ENCODE peak calls at places on chromosomes 13 and 19, in six cellular contexts. D is tibial artery, H is esophagus squamous epithelium, F is DND-41, V is Peyer's patch, W is endothelial cell of umbilical vein. C is an unnamed sample.

GRCh38 chr19:41657157-41657556 is 30.3 kb upstream of the CEACAM4 start:
- DNase-seq in D (no peak), H (no peak), F (no peak), V (no peak), W (no peak), C (peak)

GRCh38 chr13:106565127-106565775 is 2.7 kb downstream of the ARGLU1 start:
- DNase-seq in D (no peak), H (no peak), F (no peak), V (no peak), W (no peak), C (no peak)

GRCh38 chr19:36488816-36489138 is 584 bp downstream of the ZNF566 start:
- DNase-seq in D (peak), H (no peak), F (peak), V (no peak), W (no peak), C (no peak)

GRCh38 chr19:32053366-32053765 is 292.0 kb upstream of the ZNF507 start:
- DNase-seq in D (no peak), H (no peak), F (no peak), V (no peak), W (no peak), C (no peak)

GRCh38 chr13:85525411-85525810 is 273.8 kb downstream of the SLITRK6 start:
- DNase-seq in D (no peak), H (no peak), F (no peak), V (no peak), W (no peak), C (no peak)

GRCh38 chr13:101838305-101838835 is 385.9 kb downstream of the ITGBL1 start:
- DNase-seq in D (no peak), H (no peak), F (no peak), V (no peak), W (no peak), C (no peak)

GRCh38 chr13:98413796-98414195 is 163.1 kb downstream of the STK24 start:
- DNase-seq in D (no peak), H (no peak), F (no peak), V (no peak), W (no peak), C (no peak)

GRCh38 chr19:45293682-45294081 is 29.0 kb downstream of the CKM start:
- DNase-seq in D (no peak), H (no peak), F (no peak), V (no peak), W (no peak), C (no peak)

GRCh38 chr13:25738797-25739196 is 313.0 kb downstream of the SHISA2 start:
- DNase-seq in D (no peak), H (no peak), F (no peak), V (no peak), W (no peak), C (no peak)

GRCh38 chr19:4393947-4394590 is 6.3 kb downstream of the SH3GL1 start:
- DNase-seq in D (no peak), H (no peak), F (no peak), V (no peak), W (peak), C (no peak)

GRCh38 chr19:34409189-34410164 is 5.3 kb downstream of the PDCD2L start:
- DNase-seq in D (no peak), H (no peak), F (no peak), V (no peak), W (no peak), C (no peak)

GRCh38 chr13:33454844-33455256 is 169.3 kb upstream of the STARD13 start:
- DNase-seq in D (no peak), H (no peak), F (no peak), V (no peak), W (no peak), C (no peak)

GRCh38 chr19:5578094-5578846 is 10.5 kb upstream of the TINCR start:
- DNase-seq in D (no peak), H (no peak), F (peak), V (peak), W (peak), C (peak)

GRCh38 chr13:44084146-44084545 is 204.4 kb downstream of the LACC1 start:
- DNase-seq in D (no peak), H (no peak), F (no peak), V (no peak), W (no peak), C (no peak)

GRCh38 chr13:44075113-44075512 is 195.4 kb downstream of the LACC1 start:
- DNase-seq in D (no peak), H (no peak), F (no peak), V (no peak), W (no peak), C (no peak)

GRCh38 chr13:44079413-44080205 is 199.9 kb downstream of the LACC1 start:
- DNase-seq in D (no peak), H (no peak), F (no peak), V (no peak), W (no peak), C (no peak)

DNA sequence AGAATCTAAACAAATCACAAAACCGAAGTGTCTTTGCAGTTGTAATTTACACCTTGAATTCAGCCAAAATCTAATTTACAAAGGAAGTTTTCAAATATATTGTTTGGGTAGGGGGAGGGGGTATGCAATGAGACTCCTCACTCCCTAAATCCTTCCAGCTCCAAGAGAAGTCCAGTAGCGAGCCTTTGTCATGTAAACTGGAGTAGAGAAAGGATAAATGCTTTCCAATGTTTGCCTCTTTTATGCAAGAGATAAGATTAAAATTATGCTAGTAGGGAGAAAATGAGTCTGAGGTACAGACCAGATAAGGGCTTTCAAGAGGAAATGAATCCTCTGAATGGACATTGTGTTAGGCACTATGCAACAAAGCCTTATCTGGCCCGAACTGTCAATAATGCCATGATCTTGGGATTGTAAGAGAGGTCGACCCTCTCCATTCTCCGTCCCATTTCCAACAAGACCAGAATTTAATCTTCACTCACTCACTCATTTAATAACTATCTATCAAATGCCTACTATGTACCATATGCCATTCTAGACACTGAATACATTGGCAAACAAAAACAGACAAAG is 199.2 kb downstream of the LACC1 start:
- DNase-seq in D (no peak), H (no peak), F (no peak), V (no peak), W (no peak), C (no peak)
- H3K4me3 ChIP-seq in D (no peak), H (no peak), F (no peak), V (no peak), W (no peak), C (no peak)

GRCh38 chr13:44107357-44108121 is 227.8 kb downstream of the LACC1 start:
- DNase-seq in D (no peak), H (no peak), F (no peak), V (peak), W (no peak), C (no peak)
- H3K4me3 ChIP-seq in D (no peak), H (no peak), F (no peak), V (peak), W (no peak), C (no peak)

GRCh38 chr13:22931576-22931975 is 249.2 kb upstream of the SGCG start:
- DNase-seq in D (no peak), H (no peak), F (no peak), V (no peak), W (no peak), C (no peak)

GRCh38 chr13:22927008-22927393 is 253.8 kb upstream of the SGCG start:
- DNase-seq in D (no peak), H (no peak), F (no peak), V (no peak), W (no peak), C (no peak)

GRCh38 chr13:22929391-22930126 is 251.2 kb upstream of the SGCG start:
- DNase-seq in D (no peak), H (no peak), F (no peak), V (no peak), W (no peak), C (no peak)

DNA sequence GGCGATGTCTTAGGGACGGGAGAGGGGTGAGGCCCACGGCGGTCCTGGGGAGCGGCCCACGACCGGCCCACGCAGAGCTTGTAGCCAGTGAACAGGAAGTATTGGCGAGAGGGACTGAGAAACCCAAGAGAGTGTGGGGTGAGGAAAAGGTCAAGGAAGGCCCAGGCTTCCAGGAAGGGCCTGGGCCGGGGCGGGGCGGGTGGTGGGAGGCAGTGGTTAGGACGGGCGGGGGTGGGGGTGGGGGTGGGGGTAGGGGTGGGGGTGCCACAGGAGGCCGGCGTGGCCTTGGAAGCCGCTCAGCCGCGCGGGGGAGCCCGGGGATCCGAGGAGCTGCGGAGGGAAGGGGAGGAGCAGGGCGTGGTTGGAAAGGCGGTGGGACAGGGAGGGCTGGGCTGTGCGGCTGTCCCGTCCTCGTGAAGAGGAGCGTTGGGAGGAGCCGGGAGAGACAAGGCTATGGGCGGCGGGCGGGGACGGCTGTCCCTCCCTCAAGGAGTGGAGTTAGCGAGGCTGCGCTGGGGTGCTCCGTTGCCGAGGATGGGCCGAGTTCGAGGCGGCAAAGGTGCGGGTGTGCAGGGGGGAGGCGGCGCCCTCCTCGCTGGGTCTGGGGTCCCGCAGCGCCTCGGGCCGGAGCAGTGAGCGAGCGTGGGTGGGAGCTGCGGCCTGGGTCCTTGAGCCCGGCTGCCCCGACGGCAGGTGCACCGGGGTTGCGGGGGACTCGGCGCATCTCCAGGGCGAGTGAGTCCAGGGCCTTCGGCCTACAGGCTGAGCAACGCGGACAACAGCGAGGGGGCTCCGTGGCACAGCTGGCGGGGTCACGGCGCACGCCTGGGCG is 254.4 kb upstream of the SGCG start:
- DNase-seq in D (peak), H (no peak), F (no peak), V (no peak), W (no peak), C (no peak)
- H3K4me3 ChIP-seq in D (peak), H (peak), F (no peak), V (peak), W (no peak), C (no peak)

DNA sequence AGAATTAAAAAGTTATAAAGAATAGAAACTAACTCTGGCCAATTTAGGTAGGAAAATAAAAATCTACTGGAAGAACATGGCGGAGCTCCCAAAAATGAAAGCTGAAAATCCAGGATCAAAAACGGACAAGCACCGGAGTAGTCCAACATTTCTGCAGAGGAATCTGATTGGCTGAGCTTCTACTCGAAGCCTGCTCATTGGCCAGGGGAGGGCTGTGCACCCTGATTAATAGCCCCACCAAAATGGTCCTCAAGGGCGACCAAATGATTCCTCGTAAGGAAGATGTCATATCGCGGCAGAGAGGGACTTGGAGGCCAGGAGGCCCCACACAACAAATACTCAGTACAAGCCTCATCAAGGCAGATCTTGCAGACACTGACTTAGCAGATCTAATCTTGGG is 900.7 kb downstream of the UQCRFS1 start:
- DNase-seq in D (no peak), H (no peak), F (no peak), V (no peak), W (no peak), C (no peak)
- H3K4me3 ChIP-seq in D (no peak), H (no peak), F (no peak), V (no peak), W (no peak), C (no peak)

GRCh38 chr13:41060723-41061074 is 610 bp upstream of the WBP4 start:
- DNase-seq in D (peak), H (peak), F (peak), V (no peak), W (peak), C (peak)

GRCh38 chr13:41061914-41062837 is 867 bp downstream of the WBP4 start:
- DNase-seq in D (no peak), H (no peak), F (no peak), V (no peak), W (peak), C (no peak)

GRCh38 chr13:41064493-41064892 is 3.2 kb downstream of the WBP4 start:
- DNase-seq in D (no peak), H (no peak), F (no peak), V (no peak), W (peak), C (no peak)

GRCh38 chr13:41061075-41061913 is at the start of gene WBP4:
- DNase-seq in D (peak), H (peak), F (peak), V (peak), W (peak), C (peak)

DNA sequence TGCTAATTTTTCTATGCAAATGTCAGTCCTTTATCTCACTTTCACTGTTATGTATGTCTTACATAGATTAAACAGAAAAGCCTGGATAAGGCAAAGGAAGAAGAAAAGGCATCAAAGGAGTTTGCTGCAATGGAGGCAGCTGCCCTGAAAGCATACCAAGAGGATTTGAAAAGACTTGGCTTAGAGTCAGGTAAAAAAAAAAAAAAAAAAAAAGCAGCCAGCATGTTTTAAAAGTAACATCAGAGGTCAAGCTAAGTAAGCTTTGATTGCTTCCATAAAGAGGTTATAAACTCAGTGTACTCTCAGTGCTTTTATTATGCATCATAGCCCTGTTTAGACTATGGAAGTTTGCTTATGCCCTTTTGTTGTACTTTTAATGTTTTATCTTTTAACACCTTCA is 3.8 kb downstream of the WBP4 start:
- DNase-seq in D (no peak), H (no peak), F (no peak), V (no peak), W (peak), C (no peak)
- H3K4me3 ChIP-seq in D (no peak), H (no peak), F (no peak), V (no peak), W (no peak), C (no peak)

GRCh38 chr19:49856574-49857021 is 5.6 kb downstream of the PTOV1 start:
- DNase-seq in D (no peak), H (no peak), F (no peak), V (no peak), W (no peak), C (no peak)

GRCh38 chr19:49855676-49856573 is 5.0 kb downstream of the PTOV1 start:
- DNase-seq in D (no peak), H (no peak), F (no peak), V (peak), W (no peak), C (no peak)

GRCh38 chr19:49853852-49854849 is 3.2 kb downstream of the PTOV1 start:
- DNase-seq in D (no peak), H (no peak), F (no peak), V (peak), W (no peak), C (no peak)

GRCh38 chr19:49854861-49855263 is 3.9 kb downstream of the PTOV1 start:
- DNase-seq in D (no peak), H (no peak), F (no peak), V (peak), W (no peak), C (no peak)

DNA sequence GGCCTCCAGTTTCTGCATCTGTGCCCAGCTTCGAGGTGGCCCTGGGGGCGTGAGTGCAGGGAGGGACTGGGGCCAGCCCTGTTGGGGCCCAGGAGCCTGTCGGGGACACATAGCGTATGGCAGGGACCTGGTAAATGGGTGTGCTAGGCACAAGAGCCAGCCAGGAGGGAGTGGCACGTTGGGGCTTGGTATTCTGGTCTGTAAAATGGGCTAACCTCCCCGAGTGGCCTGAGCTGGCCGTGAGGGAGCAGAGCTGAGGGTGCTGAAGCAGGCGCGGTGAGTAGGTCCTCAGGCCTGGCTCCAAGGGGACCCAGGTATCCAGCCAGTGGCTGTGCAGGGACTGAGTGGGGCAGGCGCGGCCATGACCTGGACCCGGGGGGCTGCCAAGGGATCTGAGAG is 4.3 kb downstream of the PTOV1 start:
- DNase-seq in D (no peak), H (no peak), F (no peak), V (peak), W (no peak), C (no peak)
- H3K4me3 ChIP-seq in D (no peak), H (no peak), F (no peak), V (no peak), W (no peak), C (no peak)